ENCODE peak calls at places on chromosomes 4 and X, in six cellular contexts. One of them, this sample, is unnamed.

GRCh38 chr4:93201471-93201870 is 627.1 kb upstream of the ATOH1 start:
- DNase-seq in GM12878: no peak
- DNase-seq in K562: no peak
- DNase-seq in HepG2: no peak
- DNase-seq in A549: no peak
- DNase-seq in NB4: no peak
- DNase-seq in this sample: no peak

GRCh38 chrX:153984351-153985178 is 12.0 kb downstream of the TMEM187 start:
- DNase-seq in HepG2: no peak
- DNase-seq in NB4: peak
- DNase-seq in A549: no peak
- DNase-seq in K562: peak
- DNase-seq in GM12878: no peak
- DNase-seq in this sample: no peak

GRCh38 chr4:104451573-104451972 is 43.1 kb downstream of the CXXC4 start:
- DNase-seq in GM12878: no peak
- DNase-seq in A549: no peak
- DNase-seq in K562: no peak
- DNase-seq in HepG2: no peak
- DNase-seq in NB4: peak
- DNase-seq in this sample: no peak

GRCh38 chr4:186840222-186840701 is 116.6 kb upstream of the FAT1 start:
- DNase-seq in GM12878: no peak
- DNase-seq in NB4: no peak
- DNase-seq in K562: peak
- DNase-seq in A549: no peak
- DNase-seq in HepG2: no peak
- DNase-seq in this sample: no peak

GRCh38 chr4:125828316-125828715 is 513.6 kb downstream of the FAT4 start:
- DNase-seq in K562: no peak
- DNase-seq in HepG2: no peak
- DNase-seq in A549: no peak
- DNase-seq in GM12878: no peak
- DNase-seq in NB4: no peak
- DNase-seq in this sample: no peak

GRCh38 chr4:142549726-142550463 is 296.2 kb downstream of the INPP4B start:
- DNase-seq in GM12878: no peak
- DNase-seq in NB4: no peak
- DNase-seq in K562: no peak
- DNase-seq in HepG2: no peak
- DNase-seq in A549: peak
- DNase-seq in this sample: peak

GRCh38 chrX:50747471-50747900 is 66.5 kb downstream of the SHROOM4 start:
- DNase-seq in HepG2: peak
- DNase-seq in NB4: peak
- DNase-seq in A549: peak
- DNase-seq in K562: peak
- DNase-seq in GM12878: no peak
- DNase-seq in this sample: peak

GRCh38 chrX:20373063-20373462 is 106.4 kb upstream of the RPS6KA3 start:
- DNase-seq in K562: no peak
- DNase-seq in HepG2: no peak
- DNase-seq in A549: no peak
- DNase-seq in NB4: no peak
- DNase-seq in GM12878: no peak
- DNase-seq in this sample: no peak

GRCh38 chr4:20615492-20616136 is 84.6 kb upstream of the PACRGL start:
- DNase-seq in NB4: no peak
- DNase-seq in GM12878: no peak
- DNase-seq in K562: no peak
- DNase-seq in A549: no peak
- DNase-seq in HepG2: peak
- DNase-seq in this sample: peak

GRCh38 chr4:172962564-172963353 is 205.9 kb upstream of the GALNT7 start:
- DNase-seq in K562: no peak
- DNase-seq in A549: peak
- DNase-seq in NB4: no peak
- DNase-seq in GM12878: no peak
- DNase-seq in HepG2: no peak
- DNase-seq in this sample: peak

GRCh38 chr4:45147866-45148265 is 421.5 kb upstream of the GNPDA2 start:
- DNase-seq in K562: no peak
- DNase-seq in NB4: no peak
- DNase-seq in GM12878: no peak
- DNase-seq in HepG2: no peak
- DNase-seq in A549: no peak
- DNase-seq in this sample: no peak

GRCh38 chr4:182105416-182105815 is 137.8 kb upstream of the TENM3 start:
- DNase-seq in A549: no peak
- DNase-seq in HepG2: no peak
- DNase-seq in K562: no peak
- DNase-seq in NB4: no peak
- DNase-seq in GM12878: no peak
- DNase-seq in this sample: no peak

GRCh38 chr4:173243321-173243720 is 74.7 kb downstream of the GALNT7 start:
- DNase-seq in K562: no peak
- DNase-seq in A549: peak
- DNase-seq in HepG2: no peak
- DNase-seq in GM12878: no peak
- DNase-seq in NB4: no peak
- DNase-seq in this sample: no peak

GRCh38 chr4:128228778-128229457 is 58.7 kb downstream of the PGRMC2 start:
- DNase-seq in GM12878: no peak
- DNase-seq in A549: no peak
- DNase-seq in K562: no peak
- DNase-seq in NB4: no peak
- DNase-seq in HepG2: no peak
- DNase-seq in this sample: no peak

GRCh38 chr4:88866862-88867550 is 169.4 kb upstream of the NAP1L5 start:
- DNase-seq in K562: no peak
- DNase-seq in A549: no peak
- DNase-seq in HepG2: no peak
- DNase-seq in NB4: no peak
- DNase-seq in GM12878: no peak
- DNase-seq in this sample: peak

GRCh38 chr4:102139132-102139573 is 206.1 kb downstream of the SLC39A8 start:
- DNase-seq in HepG2: no peak
- DNase-seq in K562: no peak
- DNase-seq in GM12878: no peak
- DNase-seq in NB4: no peak
- DNase-seq in A549: no peak
- DNase-seq in this sample: peak

GRCh38 chrX:40127052-40127451 is 29.3 kb upstream of the BCOR start:
- DNase-seq in HepG2: no peak
- DNase-seq in NB4: peak
- DNase-seq in A549: no peak
- DNase-seq in GM12878: no peak
- DNase-seq in K562: no peak
- DNase-seq in this sample: no peak

GRCh38 chrX:23317799-23318724 is 16.6 kb upstream of the PTCHD1 start:
- DNase-seq in HepG2: no peak
- DNase-seq in K562: peak
- DNase-seq in NB4: peak
- DNase-seq in GM12878: no peak
- DNase-seq in A549: peak
- DNase-seq in this sample: peak

GRCh38 chr4:104749062-104749461 is 254.4 kb upstream of the CXXC4 start:
- DNase-seq in GM12878: peak
- DNase-seq in A549: no peak
- DNase-seq in K562: no peak
- DNase-seq in NB4: peak
- DNase-seq in HepG2: no peak
- DNase-seq in this sample: no peak

GRCh38 chr4:168480991-168481588 is 798 bp upstream of the DDX60L start:
- DNase-seq in HepG2: peak
- DNase-seq in NB4: peak
- DNase-seq in GM12878: peak
- DNase-seq in K562: peak
- DNase-seq in A549: peak
- DNase-seq in this sample: peak

GRCh38 chrX:17833954-17834353 is 27.1 kb downstream of the RAI2 start:
- DNase-seq in HepG2: no peak
- DNase-seq in GM12878: no peak
- DNase-seq in K562: no peak
- DNase-seq in A549: no peak
- DNase-seq in NB4: no peak
- DNase-seq in this sample: no peak

GRCh38 chr4:127236875-127237274 is 395.9 kb upstream of the INTU start:
- DNase-seq in NB4: no peak
- DNase-seq in HepG2: no peak
- DNase-seq in K562: no peak
- DNase-seq in A549: no peak
- DNase-seq in GM12878: no peak
- DNase-seq in this sample: no peak

GRCh38 chr4:76680934-76681333 is 217.0 kb downstream of the SOWAHB start:
- DNase-seq in GM12878: no peak
- DNase-seq in HepG2: no peak
- DNase-seq in A549: no peak
- DNase-seq in K562: no peak
- DNase-seq in NB4: no peak
- DNase-seq in this sample: no peak
- TF ChIP-seq CTCF in GM12878: peak
- TF ChIP-seq CTCF in HepG2: no peak
- TF ChIP-seq CTCF in A549: no peak
- TF ChIP-seq CTCF in K562: no peak
- TF ChIP-seq CTCF in NB4: no peak
- TF ChIP-seq CTCF in this sample: no peak

DNA sequence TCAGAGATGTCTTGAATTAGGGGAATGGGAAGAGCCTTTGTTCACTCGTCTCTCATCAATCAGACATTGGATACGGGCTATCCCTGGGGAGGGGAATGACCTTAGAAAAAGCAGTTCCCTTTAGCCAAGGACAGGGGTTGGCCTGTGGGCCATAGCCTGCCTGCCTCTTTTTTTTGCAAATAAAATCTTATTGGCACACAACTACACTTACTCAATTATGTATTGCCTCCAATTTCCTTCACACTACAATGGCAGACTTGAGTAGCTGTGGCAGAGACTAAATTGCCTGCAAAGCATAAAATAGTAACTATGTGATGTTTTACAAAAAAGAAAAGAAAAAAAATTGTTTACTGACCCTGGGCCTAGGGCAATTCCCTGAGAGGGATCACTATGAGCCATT is 23.4 kb downstream of the PPP1R2C start:
- DNase-seq in A549: no peak
- DNase-seq in HepG2: no peak
- DNase-seq in GM12878: no peak
- DNase-seq in NB4: no peak
- DNase-seq in K562: no peak
- DNase-seq in this sample: no peak
- TF ChIP-seq MYC in A549: no peak
- TF ChIP-seq MYC in HepG2: no peak
- TF ChIP-seq MYC in GM12878: no peak
- TF ChIP-seq MYC in NB4: no peak
- TF ChIP-seq MYC in K562: no peak
- TF ChIP-seq MYC in this sample: no peak

GRCh38 chr4:6334203-6334887 is 64.7 kb downstream of the WFS1 start:
- DNase-seq in A549: no peak
- DNase-seq in NB4: no peak
- DNase-seq in HepG2: no peak
- DNase-seq in K562: no peak
- DNase-seq in GM12878: no peak
- DNase-seq in this sample: no peak

GRCh38 chr4:6335040-6335590 is 65.5 kb downstream of the WFS1 start:
- DNase-seq in A549: no peak
- DNase-seq in K562: no peak
- DNase-seq in NB4: no peak
- DNase-seq in HepG2: no peak
- DNase-seq in GM12878: no peak
- DNase-seq in this sample: no peak

GRCh38 chr4:6332669-6333050 is 63.0 kb downstream of the WFS1 start:
- DNase-seq in HepG2: no peak
- DNase-seq in NB4: no peak
- DNase-seq in A549: no peak
- DNase-seq in GM12878: no peak
- DNase-seq in K562: no peak
- DNase-seq in this sample: no peak

GRCh38 chr4:6332042-6332668 is 62.5 kb downstream of the WFS1 start:
- DNase-seq in A549: peak
- DNase-seq in NB4: peak
- DNase-seq in GM12878: no peak
- DNase-seq in K562: peak
- DNase-seq in HepG2: no peak
- DNase-seq in this sample: peak

DNA sequence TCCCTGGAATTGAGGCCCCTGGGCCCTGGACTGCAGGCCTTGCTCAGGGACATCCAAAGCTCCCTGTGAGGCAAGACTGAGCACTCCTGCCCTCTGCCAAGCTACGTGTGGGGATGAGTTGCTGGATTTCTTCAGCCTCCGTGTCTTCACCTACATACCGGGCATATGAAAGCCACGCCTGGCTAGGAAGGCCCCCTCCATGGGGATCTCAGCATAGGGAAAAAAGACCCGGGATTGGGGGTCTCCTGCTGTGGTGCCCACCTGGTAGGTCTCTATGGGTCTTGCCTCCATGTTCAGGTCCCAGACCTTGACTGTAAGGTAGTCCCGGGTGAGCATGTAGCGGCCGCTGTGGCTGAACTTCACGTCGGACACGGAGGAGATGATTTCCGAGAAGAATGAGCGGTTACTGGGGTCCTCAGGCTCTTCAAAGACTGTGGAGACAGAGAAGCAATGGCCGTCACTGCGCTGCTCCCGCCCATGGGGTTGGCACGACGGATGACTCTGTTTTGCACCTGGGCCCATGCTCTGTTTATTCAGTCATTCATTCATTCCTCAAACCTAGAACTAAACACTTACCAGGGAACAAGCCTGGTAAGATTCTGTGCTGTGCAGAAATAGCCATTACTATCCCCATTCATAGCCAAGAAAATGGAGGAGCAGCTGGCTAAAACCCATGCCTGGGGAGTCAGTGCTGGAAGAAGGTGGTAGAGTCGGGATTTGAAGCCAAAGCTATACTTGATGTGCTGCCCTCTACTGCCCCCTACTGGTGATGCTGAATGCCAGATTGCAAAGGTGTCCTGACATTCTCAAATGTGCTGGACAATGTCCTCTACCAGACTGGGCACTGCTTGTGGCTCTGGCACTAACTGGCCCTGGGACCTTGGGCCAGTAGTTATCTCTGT is 63.9 kb downstream of the WFS1 start:
- DNase-seq in HepG2: no peak
- DNase-seq in K562: peak
- DNase-seq in GM12878: no peak
- DNase-seq in A549: no peak
- DNase-seq in NB4: peak
- DNase-seq in this sample: no peak
- TF ChIP-seq CTCF in HepG2: peak
- TF ChIP-seq CTCF in K562: peak
- TF ChIP-seq CTCF in GM12878: peak
- TF ChIP-seq CTCF in A549: peak
- TF ChIP-seq CTCF in NB4: peak
- TF ChIP-seq CTCF in this sample: peak

DNA sequence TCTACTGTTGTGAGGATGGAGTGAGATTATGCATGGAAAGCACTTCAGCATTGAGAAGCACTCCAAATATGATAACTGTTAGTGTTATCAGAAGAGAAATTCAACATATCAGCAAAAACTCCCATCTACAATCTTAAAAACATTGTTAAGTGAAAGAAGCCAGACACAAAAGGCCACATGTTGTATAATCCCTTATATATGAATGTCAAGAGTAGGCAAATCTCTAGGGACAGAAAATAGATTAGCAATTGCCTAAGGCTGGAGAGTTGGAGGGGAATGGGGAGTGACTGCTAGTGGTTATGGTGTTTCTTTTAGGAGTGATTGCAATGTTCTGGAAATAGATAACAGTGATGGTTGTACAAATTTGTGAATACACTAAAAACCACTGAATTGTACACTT is 122.5 kb upstream of the LNX1 start:
- DNase-seq in K562: no peak
- DNase-seq in HepG2: no peak
- DNase-seq in NB4: peak
- DNase-seq in A549: no peak
- DNase-seq in GM12878: no peak
- DNase-seq in this sample: no peak
- TF ChIP-seq MYC in K562: no peak
- TF ChIP-seq MYC in HepG2: no peak
- TF ChIP-seq MYC in NB4: no peak
- TF ChIP-seq MYC in A549: no peak
- TF ChIP-seq MYC in GM12878: no peak
- TF ChIP-seq MYC in this sample: no peak

This sample was measured in endothelial cell of umbilical vein.